ENCODE peak calls at places on chromosomes 13 and 19, in ten cellular contexts. G, K, V, F, Y, X, E, H, N and D are unnamed samples.

GRCh38 chr19:15448778-15449619 is 757 bp downstream of the WIZ start:
- DNase-seq in G (peak; percentile 37), K (peak; percentile 44), V (no peak), F (no peak), Y (no peak), X (no peak), E (no peak), H (no peak), N (peak; percentile 70), D (no peak)

GRCh38 chr13:109213714-109214113 is 572.7 kb downstream of the IRS2 start:
- DNase-seq in G (no peak), K (no peak), V (no peak), F (no peak), Y (no peak), X (no peak), E (no peak), H (no peak), N (no peak), D (no peak)

GRCh38 chr13:60627071-60627686 is 230.2 kb downstream of the TDRD3 start:
- DNase-seq in G (peak; percentile 70), K (peak; percentile 20), V (no peak), F (no peak), Y (peak; percentile 22), X (peak; percentile 45), E (peak; percentile 42), H (no peak), N (no peak), D (no peak)

GRCh38 chr13:99218126-99218525 is 17.5 kb downstream of the UBAC2 start:
- DNase-seq in G (no peak), K (no peak), V (no peak), F (no peak), Y (no peak), X (no peak), E (no peak), H (no peak), N (no peak), D (no peak)

GRCh38 chr19:21158523-21159135 is 16.8 kb downstream of the ZNF431 start:
- DNase-seq in G (no peak), K (peak; percentile 62), V (no peak), F (no peak), Y (no peak), X (no peak), E (no peak), H (no peak), N (no peak), D (no peak)

GRCh38 chr19:43504426-43505185 is at the start of gene PHLDB3:
- DNase-seq in G (peak; percentile 77), K (no peak), V (no peak), F (peak; percentile 35), Y (no peak), X (no peak), E (peak; percentile 21), H (peak; percentile 41), N (peak; percentile 75), D (peak; percentile 74)

GRCh38 chr19:46131485-46132143 is 7.1 kb upstream of the IGFL3 start:
- DNase-seq in G (no peak), K (no peak), V (no peak), F (no peak), Y (no peak), X (no peak), E (no peak), H (no peak), N (no peak), D (no peak)

GRCh38 chr19:49157445-49158224 is at the start of gene TRPM4:
- DNase-seq in G (peak; percentile 96), K (peak; percentile 83), V (peak; percentile 85), F (no peak), Y (peak; percentile 27), X (no peak), E (peak; percentile 80), H (no peak), N (peak; percentile 95), D (peak; percentile 96)

GRCh38 chr19:8209111-8209964 is at the start of gene CERS4:
- DNase-seq in G (peak; percentile 96), K (peak; percentile 37), V (peak; percentile 32), F (peak; percentile 70), Y (peak; percentile 86), X (no peak), E (peak; percentile 60), H (peak; percentile 75), N (peak; percentile 72), D (peak; percentile 76)

GRCh38 chr19:35223856-35224505 is 4.6 kb downstream of the FAM187B start:
- DNase-seq in G (no peak), K (peak; percentile 48), V (no peak), F (no peak), Y (no peak), X (no peak), E (no peak), H (no peak), N (no peak), D (peak; percentile 30)

GRCh38 chr19:17418710-17419109 is 1.1 kb upstream of the MVB12A start:
- DNase-seq in G (no peak), K (no peak), V (no peak), F (no peak), Y (no peak), X (no peak), E (no peak), H (no peak), N (no peak), D (no peak)

GRCh38 chr19:5028229-5028886 is 59.4 kb downstream of the KDM4B start:
- DNase-seq in G (no peak), K (no peak), V (no peak), F (no peak), Y (no peak), X (no peak), E (no peak), H (no peak), N (no peak), D (no peak)

GRCh38 chr13:63690672-63691071 is 2275.0 kb upstream of the PCDH20 start:
- DNase-seq in G (no peak), K (no peak), V (no peak), F (no peak), Y (no peak), X (no peak), E (no peak), H (no peak), N (no peak), D (no peak)

GRCh38 chr13:66237411-66238062 is 992.6 kb downstream of the PCDH9 start:
- DNase-seq in G (no peak), K (no peak), V (no peak), F (no peak), Y (no peak), X (no peak), E (no peak), H (no peak), N (no peak), D (no peak)

GRCh38 chr19:2719910-2720776 is 1.0 kb downstream of the DIRAS1 start:
- DNase-seq in G (no peak), K (peak; percentile 52), V (no peak), F (no peak), Y (peak; percentile 21), X (no peak), E (no peak), H (no peak), N (no peak), D (no peak)